ENCODE peak calls at places on chromosomes 5 and 9, in seven cellular contexts. One of them, this sample, is unnamed.

GRCh38 chr5:65938256-65938655 is 11.9 kb downstream of the ERBIN start:
- DNase-seq in stimulated activated CD4-positive, alpha-beta T cell treated with anti-CD3 and anti-CD28 coated beads, Interleukin-4, amount 100 ng/mL, for 48 hours: no peak
- DNase-seq in stimulated activated CD8-positive, alpha-beta memory T cell treated with anti-CD3 and anti-CD28 coated beads, Interleukin-2, amount 100 ng/mL, for 1 hour: no peak
- DNase-seq in HEK293T: no peak
- DNase-seq in GM10248: no peak
- DNase-seq in GM23338: no peak
- DNase-seq in activated CD8-positive, alpha-beta memory T cell treated with anti-CD3 and anti-CD28 coated beads for 24 hours: no peak
- DNase-seq in this sample: no peak

GRCh38 chr5:180208435-180209081 is 453 bp downstream of the RASGEF1C start:
- DNase-seq in GM23338: peak
- DNase-seq in activated CD8-positive, alpha-beta memory T cell treated with anti-CD3 and anti-CD28 coated beads for 24 hours: peak
- DNase-seq in GM10248: no peak
- DNase-seq in stimulated activated CD4-positive, alpha-beta T cell treated with anti-CD3 and anti-CD28 coated beads, Interleukin-4, amount 100 ng/mL, for 48 hours: no peak
- DNase-seq in stimulated activated CD8-positive, alpha-beta memory T cell treated with anti-CD3 and anti-CD28 coated beads, Interleukin-2, amount 100 ng/mL, for 1 hour: no peak
- DNase-seq in HEK293T: peak
- DNase-seq in this sample: peak

GRCh38 chr9:136122425-136123383 is 4.0 kb upstream of the TMEM250 start:
- DNase-seq in activated CD8-positive, alpha-beta memory T cell treated with anti-CD3 and anti-CD28 coated beads for 24 hours: peak
- DNase-seq in GM23338: peak
- DNase-seq in HEK293T: peak
- DNase-seq in stimulated activated CD4-positive, alpha-beta T cell treated with anti-CD3 and anti-CD28 coated beads, Interleukin-4, amount 100 ng/mL, for 48 hours: peak
- DNase-seq in stimulated activated CD8-positive, alpha-beta memory T cell treated with anti-CD3 and anti-CD28 coated beads, Interleukin-2, amount 100 ng/mL, for 1 hour: peak
- DNase-seq in GM10248: peak
- DNase-seq in this sample: peak

GRCh38 chr9:35603506-35603985 is 1.5 kb upstream of the TESK1 start:
- DNase-seq in HEK293T: peak
- DNase-seq in GM10248: no peak
- DNase-seq in stimulated activated CD4-positive, alpha-beta T cell treated with anti-CD3 and anti-CD28 coated beads, Interleukin-4, amount 100 ng/mL, for 48 hours: no peak
- DNase-seq in stimulated activated CD8-positive, alpha-beta memory T cell treated with anti-CD3 and anti-CD28 coated beads, Interleukin-2, amount 100 ng/mL, for 1 hour: no peak
- DNase-seq in activated CD8-positive, alpha-beta memory T cell treated with anti-CD3 and anti-CD28 coated beads for 24 hours: peak
- DNase-seq in GM23338: peak
- DNase-seq in this sample: peak

GRCh38 chr5:172496671-172497371 is 42.5 kb upstream of the SH3PXD2B start:
- DNase-seq in stimulated activated CD4-positive, alpha-beta T cell treated with anti-CD3 and anti-CD28 coated beads, Interleukin-4, amount 100 ng/mL, for 48 hours: no peak
- DNase-seq in stimulated activated CD8-positive, alpha-beta memory T cell treated with anti-CD3 and anti-CD28 coated beads, Interleukin-2, amount 100 ng/mL, for 1 hour: no peak
- DNase-seq in HEK293T: no peak
- DNase-seq in GM10248: no peak
- DNase-seq in activated CD8-positive, alpha-beta memory T cell treated with anti-CD3 and anti-CD28 coated beads for 24 hours: peak
- DNase-seq in GM23338: no peak
- DNase-seq in this sample: peak

GRCh38 chr9:134221273-134222017 is 57.1 kb upstream of the RNU6ATAC start:
- DNase-seq in stimulated activated CD8-positive, alpha-beta memory T cell treated with anti-CD3 and anti-CD28 coated beads, Interleukin-2, amount 100 ng/mL, for 1 hour: no peak
- DNase-seq in HEK293T: no peak
- DNase-seq in stimulated activated CD4-positive, alpha-beta T cell treated with anti-CD3 and anti-CD28 coated beads, Interleukin-4, amount 100 ng/mL, for 48 hours: no peak
- DNase-seq in GM10248: no peak
- DNase-seq in activated CD8-positive, alpha-beta memory T cell treated with anti-CD3 and anti-CD28 coated beads for 24 hours: no peak
- DNase-seq in GM23338: no peak
- DNase-seq in this sample: peak

GRCh38 chr5:134004626-134005414 is at the start of gene VDAC1:
- DNase-seq in HEK293T: peak
- DNase-seq in stimulated activated CD4-positive, alpha-beta T cell treated with anti-CD3 and anti-CD28 coated beads, Interleukin-4, amount 100 ng/mL, for 48 hours: peak
- DNase-seq in activated CD8-positive, alpha-beta memory T cell treated with anti-CD3 and anti-CD28 coated beads for 24 hours: peak
- DNase-seq in stimulated activated CD8-positive, alpha-beta memory T cell treated with anti-CD3 and anti-CD28 coated beads, Interleukin-2, amount 100 ng/mL, for 1 hour: peak
- DNase-seq in GM23338: peak
- DNase-seq in GM10248: peak
- DNase-seq in this sample: peak

GRCh38 chr5:143161893-143162520 is 241.5 kb downstream of the NR3C1 start:
- DNase-seq in GM23338: no peak
- DNase-seq in GM10248: no peak
- DNase-seq in stimulated activated CD4-positive, alpha-beta T cell treated with anti-CD3 and anti-CD28 coated beads, Interleukin-4, amount 100 ng/mL, for 48 hours: no peak
- DNase-seq in activated CD8-positive, alpha-beta memory T cell treated with anti-CD3 and anti-CD28 coated beads for 24 hours: no peak
- DNase-seq in HEK293T: no peak
- DNase-seq in stimulated activated CD8-positive, alpha-beta memory T cell treated with anti-CD3 and anti-CD28 coated beads, Interleukin-2, amount 100 ng/mL, for 1 hour: no peak
- DNase-seq in this sample: no peak

GRCh38 chr9:18606831-18607230 is 132.9 kb downstream of the ADAMTSL1 start:
- DNase-seq in GM23338: peak
- DNase-seq in HEK293T: no peak
- DNase-seq in activated CD8-positive, alpha-beta memory T cell treated with anti-CD3 and anti-CD28 coated beads for 24 hours: no peak
- DNase-seq in stimulated activated CD8-positive, alpha-beta memory T cell treated with anti-CD3 and anti-CD28 coated beads, Interleukin-2, amount 100 ng/mL, for 1 hour: no peak
- DNase-seq in GM10248: no peak
- DNase-seq in stimulated activated CD4-positive, alpha-beta T cell treated with anti-CD3 and anti-CD28 coated beads, Interleukin-4, amount 100 ng/mL, for 48 hours: no peak
- DNase-seq in this sample: no peak

GRCh38 chr5:157778121-157778805 is 34.8 kb downstream of the LSM11 start:
- DNase-seq in HEK293T: no peak
- DNase-seq in GM23338: no peak
- DNase-seq in stimulated activated CD4-positive, alpha-beta T cell treated with anti-CD3 and anti-CD28 coated beads, Interleukin-4, amount 100 ng/mL, for 48 hours: no peak
- DNase-seq in GM10248: no peak
- DNase-seq in activated CD8-positive, alpha-beta memory T cell treated with anti-CD3 and anti-CD28 coated beads for 24 hours: no peak
- DNase-seq in stimulated activated CD8-positive, alpha-beta memory T cell treated with anti-CD3 and anti-CD28 coated beads, Interleukin-2, amount 100 ng/mL, for 1 hour: no peak
- DNase-seq in this sample: no peak

This sample was measured in left ventricle myocardium superior.